ENCODE peak calls at places on chromosome 16, in eight cellular contexts. M is astrocyte of the spinal cord, Z is head of caudate nucleus, W is heart right ventricle, B is GF-D8, R is anterior cingulate cortex, X is globus pallidus, C is naive B cell. L is an unnamed sample.

GRCh38 chr16:68902376-68903345 is 59.3 kb downstream of the TANGO6 start:
- DNase-seq in M (peak), W (no peak), R (peak), Z (peak), C (no peak), B (peak), X (peak), L (peak)

GRCh38 chr16:19831678-19832077 is 53.0 kb downstream of the GPRC5B start:
- DNase-seq in B (no peak), X (no peak), Z (no peak), C (no peak), W (no peak), R (no peak), M (peak), L (peak)

GRCh38 chr16:69048328-69049120 is 56.9 kb upstream of the HAS3 start:
- DNase-seq in M (no peak), Z (no peak), B (no peak), R (no peak), X (no peak), W (no peak), C (no peak), L (no peak)

GRCh38 chr16:8204769-8205168 is 385.5 kb downstream of the TMEM114 start:
- DNase-seq in R (no peak), M (no peak), X (no peak), Z (no peak), W (no peak), B (no peak), C (no peak), L (no peak)

GRCh38 chr16:50708373-50709060 is 15.1 kb downstream of the NOD2 start:
- DNase-seq in X (no peak), C (no peak), M (no peak), B (peak), Z (no peak), W (no peak), R (no peak), L (no peak)

GRCh38 chr16:20904507-20905079 is 4.0 kb downstream of the LYRM1 start:
- DNase-seq in M (peak), R (no peak), X (no peak), Z (no peak), B (peak), W (no peak), C (peak), L (peak)

GRCh38 chr16:27240948-27241531 is 27.5 kb downstream of the NSMCE1 start:
- DNase-seq in W (no peak), R (no peak), C (no peak), M (peak), X (no peak), B (no peak), Z (no peak), L (peak)

GRCh38 chr16:3170440-3171180 is 17.4 kb upstream of the OR1F1 start:
- DNase-seq in R (no peak), X (no peak), Z (no peak), B (no peak), M (no peak), W (no peak), C (no peak), L (no peak)

GRCh38 chr16:53504161-53504663 is 1.2 kb upstream of the AKTIP start:
- DNase-seq in C (peak), M (peak), Z (peak), B (no peak), R (peak), X (peak), W (peak), L (peak)

GRCh38 chr16:59758848-59759247 is 1024.7 kb upstream of the GOT2 start:
- DNase-seq in B (no peak), R (no peak), X (no peak), W (no peak), Z (no peak), C (no peak), M (no peak), L (no peak)

GRCh38 chr16:8675183-8676159 is 1.1 kb downstream of the ABAT start:
- DNase-seq in B (no peak), X (no peak), R (no peak), W (no peak), M (no peak), C (no peak), Z (no peak), L (no peak)

GRCh38 chr16:66845791-66846221 is 1.6 kb downstream of the CA7 start:
- DNase-seq in B (no peak), R (peak), Z (peak), X (no peak), W (no peak), M (no peak), C (no peak), L (no peak)

GRCh38 chr16:14529010-14529669 is 100.9 kb downstream of the PARN start:
- DNase-seq in B (peak), R (peak), Z (peak), W (peak), X (peak), M (peak), C (peak), L (peak)

GRCh38 chr16:87850009-87851006 is 19.0 kb downstream of the SLC7A5 start:
- DNase-seq in Z (peak), W (peak), X (no peak), C (peak), R (peak), B (no peak), M (peak), L (peak)

GRCh38 chr16:62034236-62035114 is 1.8 kb downstream of the CDH8 start:
- DNase-seq in C (no peak), W (no peak), B (no peak), M (peak), R (peak), Z (peak), X (peak), L (no peak)

GRCh38 chr16:57852189-57852588 is 49.9 kb upstream of the KIFC3 start:
- DNase-seq in R (no peak), B (no peak), W (no peak), C (no peak), Z (no peak), X (no peak), M (no peak), L (peak)

GRCh38 chr16:84925092-84925772 is 86.1 kb downstream of the ZDHHC7 start:
- DNase-seq in W (peak), R (peak), C (peak), X (no peak), Z (no peak), M (no peak), B (no peak), L (peak)

GRCh38 chr16:65069090-65069489 is 52.8 kb downstream of the CDH11 start:
- DNase-seq in C (no peak), B (no peak), W (no peak), R (no peak), Z (no peak), X (no peak), M (peak), L (peak)

L was measured in fibroblast of mammary gland.